ENCODE peak calls at places on chromosome 6, in nine cellular contexts. B is ACHN; F is stimulated activated CD8-positive, alpha-beta memory T cell treated with anti-CD3 and anti-CD28 coated beads, Interleukin-15, amount 100 ng/mL, for 1 hour; T is fibroblast of the aortic adventitia; A is stimulated activated CD4-positive, alpha-beta T cell treated with anti-CD3 and anti-CD28 coated beads, Interleukin-2, amount 100 ng/mL, for 24 hours; Y is Peyer's patch; E is GM04504; G is T-helper 17 cell; Z is T-helper 1 cell. V is an unnamed sample.

GRCh38 chr6:69868252-69868804 is 2.0 kb downstream of the COL19A1 start:
- DNase-seq in B (no peak), F (no peak), T (no peak), A (no peak), Y (no peak), E (no peak), G (no peak), Z (no peak), V (no peak)

GRCh38 chr6:126821706-126822105 is 296.8 kb upstream of the RSPO3 start:
- DNase-seq in B (no peak), F (no peak), T (no peak), A (no peak), Y (no peak), E (no peak), G (no peak), Z (no peak), V (no peak)

GRCh38 chr6:138387577-138388368 is 10.1 kb downstream of the SMIM28 start:
- DNase-seq in B (no peak), F (no peak), T (no peak), A (no peak), Y (no peak), E (no peak), G (no peak), Z (no peak), V (no peak)

GRCh38 chr6:148109732-148110131 is 232.9 kb upstream of the SASH1 start:
- DNase-seq in B (no peak), F (no peak), T (no peak), A (no peak), Y (no peak), E (no peak), G (no peak), Z (no peak), V (no peak)

GRCh38 chr6:139395891-139396299 is 21.4 kb upstream of the CITED2 start:
- DNase-seq in B (no peak), F (no peak), T (no peak), A (no peak), Y (no peak), E (no peak), G (no peak), Z (no peak), V (no peak)

GRCh38 chr6:155274106-155274505 is 10.3 kb downstream of the CLDN20 start:
- DNase-seq in B (no peak), F (no peak), T (peak; percentile 34), A (no peak), Y (no peak), E (no peak), G (no peak), Z (no peak), V (no peak)

GRCh38 chr6:81987293-81987692 is 234.8 kb upstream of the TENT5A start:
- DNase-seq in B (no peak), F (no peak), T (no peak), A (no peak), Y (no peak), E (no peak), G (no peak), Z (no peak), V (no peak)

GRCh38 chr6:25175656-25176055 is 103.5 kb upstream of the CARMIL1 start:
- DNase-seq in B (no peak), F (no peak), T (no peak), A (no peak), Y (no peak), E (no peak), G (no peak), Z (no peak), V (no peak)

GRCh38 chr6:98946877-98947410 is 802 bp downstream of the FBXL4 start:
- DNase-seq in B (peak; percentile 34), F (no peak), T (peak; percentile 22), A (peak; percentile 43), Y (peak; percentile 71), E (no peak), G (peak; percentile 23), Z (no peak), V (no peak)

GRCh38 chr6:15441215-15441868 is 195.5 kb downstream of the JARID2 start:
- DNase-seq in B (peak; percentile 47), F (no peak), T (peak; percentile 88), A (peak; percentile 17), Y (peak; percentile 65), E (peak; percentile 58), G (peak; percentile 17), Z (no peak), V (peak; percentile 48)

GRCh38 chr6:162621246-162621645 is 106.3 kb downstream of the PRKN start:
- DNase-seq in B (no peak), F (no peak), T (peak; percentile 1), A (no peak), Y (no peak), E (no peak), G (no peak), Z (no peak), V (peak; percentile 6)

V was measured in GM13977.